ENCODE peak calls at places on chromosomes 3 and 15, in seven cellular contexts. Q is IMR-90, X is neuronal stem cell, K is H1, Y is mesenchymal stem cell, P is mesendoderm, S is trophoblast cell. C is an unnamed sample.

GRCh38 chr15:32802296-32802936 is 84.6 kb downstream of the GREM1 start:
- DNase-seq in Q (peak), X (no peak), K (no peak), Y (peak), P (no peak), S (no peak), C (no peak)

GRCh38 chr3:182241777-182242556 is 530.2 kb downstream of the SOX2 start:
- DNase-seq in Q (no peak), X (peak), K (no peak), Y (peak), P (no peak), S (no peak), C (no peak)

GRCh38 chr3:179071161-179071568 is 444 bp downstream of the ZMAT3 start:
- DNase-seq in Q (peak), X (no peak), K (no peak), Y (peak), P (peak), S (peak), C (no peak)

GRCh38 chr3:179000144-179000543 is 71.5 kb downstream of the ZMAT3 start:
- DNase-seq in Q (peak), X (no peak), K (no peak), Y (no peak), P (no peak), S (no peak), C (no peak)

GRCh38 chr3:150759319-150759718 is 3.6 kb downstream of the SIAH2 start:
- DNase-seq in Q (no peak), X (no peak), K (no peak), Y (no peak), P (no peak), S (peak), C (no peak)

GRCh38 chr3:50212971-50213370 is 7.9 kb downstream of the SLC38A3 start:
- DNase-seq in Q (no peak), X (no peak), K (no peak), Y (no peak), P (no peak), S (no peak), C (no peak)

GRCh38 chr3:104960579-104960978 is 406.1 kb upstream of the ALCAM start:
- DNase-seq in Q (no peak), X (no peak), K (no peak), Y (no peak), P (no peak), S (no peak), C (no peak)

GRCh38 chr3:186895406-186895805 is 34.9 kb upstream of the ST6GAL1 start:
- DNase-seq in Q (no peak), X (no peak), K (no peak), Y (no peak), P (no peak), S (peak), C (no peak)

GRCh38 chr3:196634224-196634623 is 5.3 kb upstream of the NRROS start:
- DNase-seq in Q (no peak), X (no peak), K (no peak), Y (no peak), P (no peak), S (peak), C (no peak)

GRCh38 chr15:94081829-94082228 is 149.5 kb upstream of the MCTP2 start:
- DNase-seq in Q (no peak), X (no peak), K (no peak), Y (no peak), P (no peak), S (no peak), C (no peak)

GRCh38 chr15:39936187-39936586 is 2.3 kb downstream of the EIF2AK4 start:
- DNase-seq in Q (peak), X (no peak), K (no peak), Y (peak), P (no peak), S (peak), C (no peak)

GRCh38 chr3:158768361-158768787 is 33.5 kb upstream of the MFSD1 start:
- DNase-seq in Q (peak), X (peak), K (peak), Y (peak), P (peak), S (peak), C (peak)

GRCh38 chr15:60973637-60974415 is 255.3 kb downstream of the RORA start:
- DNase-seq in Q (peak), X (peak), K (no peak), Y (peak), P (no peak), S (no peak), C (no peak)

GRCh38 chr3:129602309-129602708 is 4.2 kb downstream of the PLXND1 start:
- DNase-seq in Q (no peak), X (no peak), K (peak), Y (no peak), P (peak), S (no peak), C (peak)

GRCh38 chr3:61685755-61686154 is 124.4 kb downstream of the PTPRG start:
- DNase-seq in Q (no peak), X (no peak), K (no peak), Y (no peak), P (no peak), S (no peak), C (no peak)

GRCh38 chr3:134378384-134378783 is 4.1 kb upstream of the AMOTL2 start:
- DNase-seq in Q (no peak), X (no peak), K (peak), Y (no peak), P (peak), S (no peak), C (peak)

GRCh38 chr15:56460046-56460445 is 4.9 kb downstream of the MNS1 start:
- DNase-seq in Q (peak), X (no peak), K (no peak), Y (peak), P (peak), S (no peak), C (no peak)

GRCh38 chr3:131386429-131386926 is 4.9 kb downstream of the NUDT16 start:
- DNase-seq in Q (no peak), X (no peak), K (no peak), Y (peak), P (peak), S (peak), C (no peak)

GRCh38 chr3:49020335-49021212 is 1.3 kb upstream of the NDUFAF3 start:
- DNase-seq in Q (no peak), X (no peak), K (peak), Y (peak), P (peak), S (peak), C (no peak)

GRCh38 chr3:112471926-112472325 is 27.3 kb downstream of the BTLA start:
- DNase-seq in Q (no peak), X (no peak), K (no peak), Y (no peak), P (no peak), S (no peak), C (no peak)

GRCh38 chr3:50417637-50418033 is 58.3 kb upstream of the TMEM115 start:
- DNase-seq in Q (no peak), X (no peak), K (no peak), Y (no peak), P (no peak), S (no peak), C (no peak)

GRCh38 chr15:84033793-84034553 is 201.6 kb upstream of the GOLGA6L4 start:
- DNase-seq in Q (peak), X (no peak), K (no peak), Y (no peak), P (no peak), S (no peak), C (no peak)

GRCh38 chr3:124962403-124962940 is 27.9 kb upstream of the MUC13 start:
- DNase-seq in Q (no peak), X (no peak), K (no peak), Y (peak), P (no peak), S (no peak), C (no peak)

GRCh38 chr15:80834402-80834801 is 55.2 kb downstream of the CEMIP start:
- DNase-seq in Q (no peak), X (no peak), K (no peak), Y (no peak), P (no peak), S (no peak), C (no peak)

GRCh38 chr3:51393096-51393495 is 2.0 kb downstream of the RBM15B start:
- DNase-seq in Q (no peak), X (no peak), K (no peak), Y (no peak), P (no peak), S (no peak), C (no peak)

GRCh38 chr3:194276768-194277546 is 74.2 kb downstream of the CPN2 start:
- DNase-seq in Q (peak), X (no peak), K (no peak), Y (no peak), P (no peak), S (no peak), C (peak)

GRCh38 chr15:75203017-75203907 is 1.6 kb downstream of the C15orf39 start:
- DNase-seq in Q (peak), X (no peak), K (peak), Y (peak), P (no peak), S (peak), C (no peak)

DNA sequence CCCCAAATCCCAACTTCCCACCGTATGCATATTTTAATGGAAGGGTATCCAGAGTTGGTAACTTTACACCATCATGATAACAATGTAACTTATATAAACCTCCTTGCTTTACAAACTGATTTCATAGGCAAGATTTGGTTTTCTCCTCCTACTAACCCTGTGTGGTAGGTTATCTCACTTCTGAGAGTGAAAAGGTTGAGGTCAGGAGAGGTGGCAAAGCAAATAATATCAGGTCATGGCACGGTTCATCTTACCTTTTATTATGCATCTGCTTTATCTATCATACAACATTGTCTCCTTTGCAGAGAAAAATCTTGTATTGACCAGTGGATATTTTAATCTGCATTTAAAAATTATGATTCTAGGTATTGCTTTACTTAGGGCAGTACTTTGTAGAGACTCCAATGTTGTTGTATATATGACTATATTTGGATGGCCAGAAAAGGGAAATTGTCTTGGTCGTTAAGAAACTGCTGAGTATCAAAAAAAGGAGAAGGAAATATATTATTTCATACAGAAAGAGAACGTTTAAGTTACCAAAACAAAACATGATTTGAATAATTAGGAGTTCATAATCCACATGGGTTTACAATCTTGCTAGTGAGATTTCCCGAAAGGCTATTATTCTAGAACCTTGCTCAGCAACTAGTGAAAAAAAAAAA is 30.4 kb downstream of the NFKBIZ start:
- DNase-seq in Q (no peak), X (no peak), K (no peak), Y (no peak), P (no peak), S (no peak), C (no peak)
- H3K23ac ChIP-seq in Q (no peak), X (no peak), K (no peak), Y (no peak), P (no peak), S (no peak), C (no peak)

GRCh38 chr15:62932436-62932835 is 110.1 kb upstream of the TPM1 start:
- DNase-seq in Q (peak), X (no peak), K (no peak), Y (peak), P (no peak), S (peak), C (no peak)

GRCh38 chr15:62933388-62933787 is 109.2 kb upstream of the TPM1 start:
- DNase-seq in Q (peak), X (no peak), K (no peak), Y (no peak), P (no peak), S (no peak), C (no peak)

GRCh38 chr15:62934236-62934971 is 108.1 kb upstream of the TPM1 start:
- DNase-seq in Q (no peak), X (no peak), K (peak), Y (no peak), P (no peak), S (no peak), C (no peak)

GRCh38 chr15:62928996-62929350 is 113.6 kb upstream of the TPM1 start:
- DNase-seq in Q (peak), X (no peak), K (no peak), Y (peak), P (peak), S (no peak), C (no peak)

DNA sequence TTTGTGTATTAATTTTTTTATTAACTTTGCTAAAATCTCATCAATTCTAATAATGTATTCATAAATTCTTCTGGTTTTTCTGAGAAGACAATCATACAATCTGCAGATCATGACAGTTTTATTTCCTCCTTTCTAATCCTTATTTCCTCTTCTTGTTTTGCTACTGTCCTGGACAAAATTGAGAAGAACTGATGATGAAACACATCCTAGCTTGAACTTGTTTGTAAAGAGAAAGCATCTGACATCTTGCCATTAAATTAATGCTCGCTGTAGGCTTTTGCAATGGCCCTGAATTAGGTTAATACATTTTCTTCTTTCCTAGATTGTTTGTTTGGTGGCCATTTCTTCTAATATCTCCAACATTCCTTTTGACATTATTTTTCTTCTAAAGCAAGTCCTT is 110.9 kb upstream of the TPM1 start:
- DNase-seq in Q (no peak), X (no peak), K (no peak), Y (no peak), P (no peak), S (no peak), C (no peak)
- H3K4me2 ChIP-seq in Q (no peak), X (no peak), K (no peak), Y (no peak), P (no peak), S (no peak), C (no peak)

GRCh38 chr3:142029791-142030190 is 119.6 kb downstream of the TFDP2 start:
- DNase-seq in Q (no peak), X (no peak), K (no peak), Y (no peak), P (no peak), S (peak), C (no peak)

GRCh38 chr3:142040941-142041575 is 108.3 kb downstream of the TFDP2 start:
- DNase-seq in Q (no peak), X (no peak), K (no peak), Y (no peak), P (no peak), S (no peak), C (no peak)

GRCh38 chr3:142031575-142031974 is 117.8 kb downstream of the TFDP2 start:
- DNase-seq in Q (no peak), X (no peak), K (no peak), Y (no peak), P (no peak), S (no peak), C (no peak)

GRCh38 chr3:142033292-142033691 is 116.1 kb downstream of the TFDP2 start:
- DNase-seq in Q (no peak), X (no peak), K (no peak), Y (no peak), P (no peak), S (no peak), C (no peak)

GRCh38 chr3:142035308-142035922 is 113.9 kb downstream of the TFDP2 start:
- DNase-seq in Q (no peak), X (no peak), K (no peak), Y (no peak), P (no peak), S (peak), C (no peak)
- H3K23ac ChIP-seq in Q (no peak), X (no peak), K (no peak), Y (no peak), P (no peak), S (no peak), C (no peak)

DNA sequence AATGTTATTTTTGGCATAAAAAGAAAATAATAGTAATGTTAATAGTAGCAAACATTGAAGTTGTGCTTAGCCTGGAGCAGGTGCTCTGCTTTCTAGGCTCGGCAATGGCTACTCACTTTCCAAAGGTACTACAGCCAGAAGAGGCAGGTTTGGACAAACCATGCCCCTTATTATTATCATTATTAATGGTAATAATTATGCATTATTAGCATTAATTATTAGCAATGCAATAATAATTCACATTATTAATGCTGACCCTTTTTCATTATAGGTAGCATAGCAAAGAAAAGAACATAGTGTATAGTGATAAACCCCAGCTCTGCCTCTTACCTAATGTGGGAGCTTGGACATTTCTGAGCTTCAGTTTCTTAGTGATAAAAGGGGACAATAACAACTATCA is 171.4 kb downstream of the EDEM1 start:
- DNase-seq in Q (no peak), X (no peak), K (no peak), Y (no peak), P (no peak), S (no peak), C (no peak)
- H3K4me2 ChIP-seq in Q (no peak), X (no peak), K (no peak), Y (no peak), P (no peak), S (no peak), C (no peak)

DNA sequence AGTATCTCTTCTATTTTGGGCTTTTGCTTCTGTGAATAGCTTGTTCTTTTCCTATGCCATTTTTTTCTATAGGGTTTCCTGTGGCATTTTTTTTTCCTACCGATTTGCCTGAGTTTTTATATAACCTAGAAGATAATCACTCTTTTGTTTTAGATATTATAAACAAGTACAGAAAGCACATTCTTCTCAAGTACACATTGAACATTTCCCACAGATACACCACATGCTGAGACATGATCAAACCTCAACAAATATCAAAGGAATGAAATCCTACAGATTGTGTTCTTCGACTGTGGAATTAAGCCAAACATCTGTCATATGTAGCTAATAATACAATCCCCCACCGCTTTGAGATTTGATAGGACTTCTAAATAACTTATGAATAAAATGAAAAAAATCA is 9.1 kb upstream of the FEM1B start:
- DNase-seq in Q (peak), X (no peak), K (no peak), Y (no peak), P (no peak), S (no peak), C (no peak)
- H3K23ac ChIP-seq in Q (no peak), X (no peak), K (no peak), Y (no peak), P (no peak), S (no peak), C (no peak)

GRCh38 chr3:53506110-53506762 is 11.8 kb downstream of the CACNA1D start:
- DNase-seq in Q (no peak), X (no peak), K (no peak), Y (no peak), P (no peak), S (no peak), C (no peak)
- H3K4me2 ChIP-seq in Q (no peak), X (no peak), K (no peak), Y (no peak), P (no peak), S (no peak), C (no peak)

DNA sequence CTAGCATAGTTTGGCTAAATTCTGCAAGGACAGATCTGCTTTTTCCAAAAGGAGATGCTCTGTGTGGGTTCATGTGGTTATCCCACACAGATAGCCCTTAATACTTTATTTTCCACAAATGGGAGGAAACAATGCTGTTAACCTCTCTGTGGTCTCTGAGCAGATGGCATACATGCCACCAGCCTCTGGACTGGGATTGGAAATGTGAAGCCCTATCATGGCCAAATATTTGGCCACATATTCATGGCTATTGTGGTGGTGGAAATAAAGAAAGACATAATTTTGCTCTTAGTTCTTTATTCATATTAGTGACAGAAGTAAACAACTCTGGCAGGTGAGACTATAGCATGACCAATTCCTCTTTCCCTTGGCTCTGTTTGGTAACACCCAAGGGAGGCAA is 726.2 kb downstream of the ROBO1 start:
- DNase-seq in Q (no peak), X (no peak), K (no peak), Y (no peak), P (no peak), S (no peak), C (no peak)
- H3K23ac ChIP-seq in Q (no peak), X (no peak), K (no peak), Y (no peak), P (no peak), S (no peak), C (no peak)